ENCODE peak calls at places on chromosomes 11 and 22, in ten cellular contexts. A is fibroblast of pulmonary artery, E is OCI-LY7, C is AG04450, T is cardiac fibroblast, W is heart right ventricle, X is mesothelial cell of epicardium, Z is WTC11, I is AG09319, N is brain microvascular endothelial cell. R is an unnamed sample.
A peak's percentile ranks its signal among the peaks of the same experiment; 100 is the strongest.

GRCh38 chr11:17013548-17014320 is 480 bp downstream of the PLEKHA7 start:
- DNase-seq in A (no peak), E (no peak), C (no peak), T (no peak), W (no peak), X (peak; percentile 54), Z (peak; percentile 59), I (no peak), N (no peak), R (peak; percentile 67)

GRCh38 chr22:23113067-23113846 is 28.5 kb downstream of the RSPH14 start:
- DNase-seq in A (peak; percentile 52), E (peak; percentile 84), C (peak; percentile 11), T (peak; percentile 46), W (peak; percentile 18), X (peak; percentile 46), Z (no peak), I (no peak), N (no peak), R (no peak)

GRCh38 chr11:77522215-77522614 is 48.3 kb upstream of the PAK1 start:
- DNase-seq in A (no peak), E (no peak), C (no peak), T (no peak), W (no peak), X (no peak), Z (no peak), I (no peak), N (no peak), R (no peak)

GRCh38 chr22:40050258-40050657 is 55.5 kb downstream of the FAM83F start:
- DNase-seq in A (no peak), E (peak; percentile 96), C (no peak), T (no peak), W (no peak), X (no peak), Z (no peak), I (no peak), N (no peak), R (peak; percentile 73)

GRCh38 chr11:100639140-100639539 is 47.9 kb upstream of the ARHGAP42 start:
- DNase-seq in A (peak; percentile 26), E (no peak), C (peak; percentile 51), T (peak; percentile 72), W (no peak), X (no peak), Z (no peak), I (no peak), N (peak; percentile 64), R (no peak)

GRCh38 chr22:38968801-38969200 is 11.4 kb downstream of the APOBEC3A start:
- DNase-seq in A (no peak), E (no peak), C (no peak), T (no peak), W (no peak), X (no peak), Z (no peak), I (no peak), N (no peak), R (no peak)

GRCh38 chr11:61833478-61833877 is 5.4 kb downstream of the FADS2 start:
- DNase-seq in A (no peak), E (no peak), C (no peak), T (no peak), W (no peak), X (no peak), Z (no peak), I (no peak), N (no peak), R (no peak)

GRCh38 chr11:34180045-34180813 is 74.8 kb downstream of the NAT10 start:
- DNase-seq in A (no peak), E (no peak), C (no peak), T (no peak), W (no peak), X (no peak), Z (no peak), I (no peak), N (no peak), R (peak; percentile 62)

DNA sequence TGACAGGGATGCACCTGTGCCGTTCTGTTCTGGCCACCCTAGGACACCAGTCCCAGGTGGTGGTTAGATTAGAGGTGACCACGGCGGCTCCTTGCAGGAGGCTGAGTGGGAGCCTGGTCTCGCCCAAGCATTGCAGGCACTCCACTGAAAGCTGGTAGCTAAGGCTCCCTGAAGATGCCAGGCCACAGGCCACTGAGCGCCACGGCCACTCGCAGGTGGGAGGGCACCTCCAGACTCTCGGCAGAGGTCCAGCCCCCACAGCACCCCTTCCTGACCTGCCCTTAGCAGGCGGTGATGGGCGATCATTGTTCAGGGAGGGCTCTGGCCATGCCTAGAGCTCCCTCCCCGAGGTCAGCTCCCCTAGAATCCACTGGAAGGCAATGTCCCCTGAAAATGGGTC is 1270.2 kb downstream of the BRD1 start:
- DNase-seq in A (no peak), E (no peak), C (no peak), T (no peak), W (no peak), X (no peak), Z (no peak), I (no peak), N (no peak), R (no peak)
- TF ChIP-seq CTCF in A (no peak), E (no peak), C (no peak), T (no peak), W (no peak), X (no peak), Z (no peak), I (no peak), N (no peak), R (no peak)

GRCh38 chr11:43508511-43508918 is 149.8 kb downstream of the TTC17 start:
- DNase-seq in A (peak; percentile 61), E (no peak), C (no peak), T (peak; percentile 89), W (no peak), X (no peak), Z (no peak), I (no peak), N (peak; percentile 41), R (no peak)

GRCh38 chr11:43505171-43505570 is 146.5 kb downstream of the TTC17 start:
- DNase-seq in A (no peak), E (no peak), C (no peak), T (no peak), W (no peak), X (no peak), Z (no peak), I (no peak), N (no peak), R (no peak)

GRCh38 chr11:43504316-43504950 is 145.7 kb downstream of the TTC17 start:
- DNase-seq in A (peak; percentile 26), E (peak; percentile 4), C (no peak), T (peak; percentile 49), W (no peak), X (no peak), Z (peak; percentile 44), I (no peak), N (peak; percentile 7), R (peak; percentile 43)

GRCh38 chr11:43507171-43507570 is 148.5 kb downstream of the TTC17 start:
- DNase-seq in A (no peak), E (no peak), C (no peak), T (no peak), W (no peak), X (no peak), Z (no peak), I (no peak), N (no peak), R (no peak)

GRCh38 chr11:43503417-43503816 is 144.7 kb downstream of the TTC17 start:
- DNase-seq in A (peak; percentile 15), E (no peak), C (no peak), T (peak; percentile 37), W (no peak), X (no peak), Z (no peak), I (no peak), N (peak; percentile 19), R (no peak)
- TF ChIP-seq CTCF in A (peak; percentile 21), E (peak; percentile 68), C (peak; percentile 21), T (peak; percentile 29), W (no peak), X (no peak), Z (no peak), I (no peak), N (peak; percentile 32), R (peak; percentile 28)

GRCh38 chr11:119018074-119018938 is at the start of the genes RPS25 and TRAPPC4:
- DNase-seq in A (peak; percentile 97), E (peak; percentile 97), C (peak; percentile 84), T (peak; percentile 96), W (peak; percentile 96), X (peak; percentile 89), Z (peak; percentile 93), I (peak; percentile 79), N (peak; percentile 93), R (peak; percentile 94)

GRCh38 chr11:119012629-119013170 is 5.4 kb downstream of the RPS25 start:
- DNase-seq in A (no peak), E (no peak), C (no peak), T (no peak), W (no peak), X (no peak), Z (no peak), I (no peak), N (no peak), R (peak; percentile 6)

GRCh38 chr11:119014209-119014924 is 3.8 kb downstream of the RPS25 start:
- DNase-seq in A (no peak), E (no peak), C (no peak), T (no peak), W (no peak), X (no peak), Z (no peak), I (no peak), N (no peak), R (no peak)

GRCh38 chr11:119016216-119017009 is 1.7 kb downstream of the RPS25 start:
- DNase-seq in A (no peak), E (no peak), C (no peak), T (no peak), W (no peak), X (no peak), Z (no peak), I (no peak), N (no peak), R (no peak)

GRCh38 chr11:119015054-119015611 is 3.0 kb downstream of the RPS25 start:
- DNase-seq in A (no peak), E (no peak), C (no peak), T (no peak), W (no peak), X (no peak), Z (no peak), I (no peak), N (no peak), R (no peak)
- TF ChIP-seq CTCF in A (no peak), E (peak; percentile 49), C (no peak), T (peak; percentile 15), W (no peak), X (no peak), Z (no peak), I (no peak), N (peak; percentile 32), R (peak; percentile 14)

DNA sequence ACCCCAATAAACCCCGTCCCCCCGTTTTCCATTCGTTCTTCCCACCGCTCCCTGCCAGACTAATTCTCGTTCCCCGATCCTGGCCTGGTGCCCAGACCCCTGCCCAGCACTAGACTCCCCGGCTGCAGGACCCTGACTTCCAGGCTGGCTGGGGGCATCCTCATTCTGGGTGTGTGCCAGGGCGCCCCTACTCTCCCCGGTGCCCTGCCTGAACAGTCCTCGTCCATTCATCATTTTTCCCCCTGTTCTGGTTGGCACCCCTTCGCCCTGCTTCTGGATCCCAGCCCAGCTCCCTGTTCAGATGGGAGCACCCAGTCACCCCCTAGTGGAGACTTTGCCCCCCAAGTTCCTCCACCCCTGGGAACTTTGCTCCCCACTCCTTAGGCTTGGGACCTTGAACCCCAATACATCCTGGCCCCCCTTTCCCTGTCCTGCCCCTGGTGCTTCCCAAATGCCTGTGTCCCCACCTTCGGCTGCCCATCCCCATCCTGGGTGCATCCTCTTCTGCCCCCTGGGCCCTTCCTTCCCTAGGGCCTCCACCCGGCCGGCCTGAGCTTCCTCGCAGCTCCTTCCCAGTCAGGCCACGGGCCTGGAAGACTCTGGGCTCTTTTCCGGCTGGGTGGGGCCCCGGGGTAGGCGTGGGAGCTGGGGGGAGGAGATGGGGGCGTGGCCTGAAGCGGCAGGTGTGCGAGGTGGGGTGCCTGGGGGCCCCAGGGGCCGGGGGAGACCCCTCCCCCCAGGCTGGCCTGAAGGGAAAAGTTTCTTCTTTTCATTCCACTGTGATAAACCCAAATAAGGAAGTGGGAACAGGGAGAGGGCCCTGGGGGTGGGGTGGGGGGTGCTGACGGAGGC is 882 bp downstream of the PLCB3 start:
- DNase-seq in A (no peak), E (peak; percentile 36), C (no peak), T (peak; percentile 52), W (peak; percentile 60), X (peak; percentile 56), Z (peak; percentile 67), I (no peak), N (no peak), R (peak; percentile 70)
- TF ChIP-seq CTCF in A (peak; percentile 39), E (peak; percentile 71), C (peak; percentile 56), T (peak; percentile 46), W (no peak), X (no peak), Z (peak; percentile 23), I (peak; percentile 36), N (peak; percentile 65), R (peak; percentile 40)